ENCODE peak calls at places on chromosomes 1 and 21, in seven cellular contexts. K, B, T, I, W, C and L are unnamed samples.

GRCh38 chr1:44828003-44828651 is 14.9 kb downstream of the PTCH2 start:
- DNase-seq in I (no peak), W (no peak), B (no peak), K (no peak), T (no peak), C (no peak), L (no peak)

GRCh38 chr1:221740941-221741363 is 937 bp downstream of the DUSP10 start:
- DNase-seq in B (no peak), T (no peak), C (no peak), K (no peak), I (no peak), W (peak), L (no peak)

GRCh38 chr1:70486676-70487470 is 75.8 kb downstream of the CTH start:
- DNase-seq in W (no peak), C (no peak), T (no peak), K (no peak), I (no peak), B (no peak), L (no peak)

GRCh38 chr1:156490401-156491032 is 10.1 kb downstream of the MEF2D start:
- DNase-seq in T (peak), B (peak), W (peak), C (peak), K (no peak), I (no peak), L (peak)

GRCh38 chr1:10903826-10904225 is 107.4 kb upstream of the CASZ1 start:
- DNase-seq in B (no peak), I (no peak), T (no peak), W (no peak), K (no peak), C (no peak), L (no peak)

GRCh38 chr1:201896951-201897391 is 8.3 kb downstream of the SHISA4 start:
- DNase-seq in T (peak), I (no peak), W (no peak), B (no peak), K (no peak), C (no peak), L (no peak)

GRCh38 chr1:226487921-226488320 is 60.6 kb upstream of the STUM start:
- DNase-seq in C (no peak), K (no peak), W (no peak), I (no peak), T (no peak), B (no peak), L (no peak)

GRCh38 chr21:45200596-45201296 is 86.9 kb downstream of the POFUT2 start:
- DNase-seq in B (no peak), K (no peak), I (no peak), C (no peak), T (no peak), W (no peak), L (no peak)

GRCh38 chr1:4494558-4494957 is 159.9 kb upstream of the AJAP1 start:
- DNase-seq in B (no peak), T (no peak), C (no peak), I (no peak), K (no peak), W (peak), L (peak)

GRCh38 chr1:177307771-177308170 is 137.0 kb downstream of the BRINP2 start:
- DNase-seq in B (no peak), T (no peak), C (no peak), W (no peak), K (no peak), I (no peak), L (no peak)

GRCh38 chr1:200795151-200795550 is 56.5 kb downstream of the CAMSAP2 start:
- DNase-seq in B (no peak), K (no peak), W (no peak), I (no peak), T (no peak), C (no peak), L (no peak)

GRCh38 chr1:200793677-200794076 is 55.0 kb downstream of the CAMSAP2 start:
- DNase-seq in I (no peak), W (no peak), C (no peak), B (no peak), T (no peak), K (no peak), L (no peak)

DNA sequence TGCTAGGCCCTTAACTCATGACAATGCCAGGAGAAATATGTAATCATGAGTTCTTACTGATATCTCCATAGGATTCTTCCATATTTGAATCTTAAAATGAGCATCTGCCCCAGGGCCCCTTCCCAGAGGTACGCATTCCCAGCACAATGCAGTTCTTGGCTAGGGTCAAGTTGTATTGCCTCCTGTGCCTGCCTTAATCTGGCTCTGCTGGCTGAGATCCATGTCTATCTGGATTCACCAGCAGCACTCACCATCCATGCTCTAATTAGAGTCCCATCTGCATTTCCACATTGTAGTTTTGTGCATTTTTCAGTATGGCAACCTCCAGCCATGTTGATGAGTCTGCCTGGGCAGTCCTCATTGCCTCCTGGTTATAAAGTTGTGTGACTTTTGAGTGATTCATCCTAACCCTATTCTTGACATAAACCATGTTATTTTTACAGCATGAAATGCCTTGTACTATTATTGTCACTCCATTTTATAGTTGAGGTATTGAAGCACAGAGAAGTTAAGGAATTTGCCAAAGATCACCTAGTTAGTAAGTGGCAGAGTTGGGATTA is 55.9 kb downstream of the CAMSAP2 start:
- DNase-seq in W (no peak), C (no peak), K (no peak), B (no peak), T (no peak), I (no peak), L (no peak)
- TF ChIP-seq REST in W (no peak), C (no peak), K (no peak), B (no peak), T (no peak), I (no peak), L (no peak)

DNA sequence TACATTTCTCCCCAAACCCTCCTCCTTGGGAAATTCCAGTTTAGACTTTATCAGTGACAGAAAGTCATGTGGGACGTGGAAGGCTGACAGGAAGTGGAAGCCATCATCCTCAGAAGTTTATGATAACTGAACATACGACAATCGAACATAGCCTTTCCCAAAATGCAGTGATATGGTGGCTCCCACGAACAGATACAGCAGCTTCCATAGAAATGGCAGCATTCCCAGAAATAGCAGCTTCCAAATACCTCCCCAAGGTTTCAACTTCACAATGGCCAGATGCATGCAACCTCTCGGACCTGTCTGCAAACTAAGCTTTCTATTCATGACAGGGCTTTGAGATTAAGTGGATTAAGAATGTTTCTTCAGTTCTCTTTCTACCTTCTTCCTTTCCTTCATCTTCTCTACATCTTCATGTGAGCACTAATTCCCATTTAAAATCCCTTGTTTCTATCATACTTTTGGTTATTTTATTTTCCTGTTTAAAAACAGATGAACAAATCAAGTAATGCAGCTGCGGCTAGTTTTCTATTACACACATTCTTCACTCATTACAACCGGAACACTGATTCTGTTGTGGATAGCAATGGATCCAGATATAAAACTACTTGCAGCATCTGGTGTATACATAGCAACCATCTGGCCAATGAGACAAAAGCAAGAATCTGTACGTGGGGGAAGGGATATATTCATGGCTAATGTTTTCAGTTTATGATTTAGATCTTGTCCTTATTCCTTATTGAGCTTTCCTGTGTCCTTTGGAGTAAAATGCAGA is 304.8 kb downstream of the BRINP3 start:
- DNase-seq in B (no peak), I (no peak), K (no peak), T (no peak), W (peak), C (no peak), L (no peak)
- TF ChIP-seq REST in B (no peak), I (no peak), K (no peak), T (no peak), W (no peak), C (no peak), L (no peak)

DNA sequence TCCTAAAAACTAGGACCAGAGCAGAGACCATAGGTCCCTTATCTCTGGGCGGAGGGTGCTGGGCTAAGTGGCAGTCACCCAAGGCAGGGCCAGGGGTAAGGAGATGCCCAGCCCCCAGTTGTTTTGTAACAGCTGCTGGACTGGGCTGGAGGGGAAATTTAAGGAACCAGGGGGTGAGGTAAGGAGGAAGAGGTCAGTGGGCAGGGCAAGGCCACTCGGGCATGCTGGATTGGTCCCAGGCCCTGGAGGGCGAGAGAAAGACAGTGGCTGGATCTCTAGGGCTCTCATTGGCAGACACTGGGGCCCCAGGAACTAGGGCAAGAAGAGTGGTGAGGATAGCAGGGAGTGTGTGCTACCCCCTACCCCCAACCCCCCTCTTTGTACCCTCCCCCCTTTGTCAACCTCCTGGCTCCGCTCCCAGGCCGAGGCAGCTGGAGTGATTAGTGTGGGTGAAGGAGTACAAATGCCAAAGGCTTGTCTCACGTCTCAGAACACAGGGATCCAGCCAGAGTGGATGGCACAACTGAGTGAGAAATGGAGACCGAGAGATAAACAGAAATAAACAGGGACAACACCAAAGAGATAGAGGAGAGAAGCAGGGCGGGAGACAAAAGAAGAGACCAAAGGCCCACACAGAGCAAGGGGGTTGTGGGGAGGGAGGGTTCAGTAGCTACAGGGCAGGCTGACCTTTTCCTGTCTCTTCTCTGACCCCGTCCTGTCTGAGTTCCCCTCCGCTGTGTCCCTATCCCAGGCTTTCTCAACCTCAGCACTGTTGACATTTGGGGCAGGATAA is 20.5 kb upstream of the THRAP3 start:
- DNase-seq in I (no peak), W (peak), B (no peak), K (no peak), C (no peak), T (peak), L (peak)
- TF ChIP-seq REST in I (no peak), W (no peak), B (no peak), K (no peak), C (no peak), T (no peak), L (no peak)

DNA sequence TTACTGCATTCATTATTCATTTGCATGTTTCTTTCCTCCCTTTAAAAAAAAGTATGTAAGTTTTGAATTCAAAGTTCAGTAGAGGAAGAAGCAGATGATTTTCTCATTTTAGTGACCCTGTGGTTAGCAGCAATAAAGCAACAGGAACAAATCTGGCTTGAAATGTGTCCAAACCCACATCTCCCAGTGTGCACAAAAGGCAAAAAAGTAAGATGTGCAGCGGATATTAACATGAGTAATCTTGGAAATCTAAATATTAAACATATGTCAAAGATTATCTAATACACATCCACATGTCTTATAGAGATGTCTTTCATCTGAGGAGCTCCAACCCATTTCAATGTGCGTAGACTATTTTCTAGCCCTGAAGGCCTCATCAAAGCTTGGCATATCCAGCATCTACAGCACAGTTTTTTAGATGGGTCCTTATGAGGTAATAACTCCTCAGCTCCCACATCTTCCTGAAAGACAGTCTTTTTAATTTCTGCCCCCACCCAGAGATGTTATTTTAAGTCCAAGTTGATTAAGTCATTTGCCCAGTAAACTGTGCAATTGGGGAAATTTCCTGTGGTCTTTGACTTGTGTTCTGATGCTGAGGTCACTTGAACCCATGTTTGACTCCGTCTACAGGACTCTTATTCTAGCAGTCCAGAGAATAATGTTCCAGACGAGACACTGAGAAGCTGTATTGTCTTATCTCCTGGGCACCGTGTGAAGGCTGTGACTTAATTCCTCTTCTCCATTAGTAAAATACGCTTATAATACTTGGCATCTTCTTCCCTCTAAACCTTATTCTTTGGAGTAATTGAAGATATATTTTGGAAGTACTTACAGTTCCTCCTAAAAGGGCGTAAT is 73.7 kb downstream of the LMO4 start:
- DNase-seq in I (no peak), B (no peak), K (no peak), T (no peak), C (no peak), W (no peak), L (no peak)
- TF ChIP-seq REST in I (no peak), B (no peak), K (no peak), T (no peak), C (no peak), W (no peak), L (no peak)

GRCh38 chr1:160657477-160657820 is 10.6 kb upstream of the SLAMF1 start:
- DNase-seq in W (no peak), T (no peak), K (no peak), C (peak), B (no peak), I (no peak), L (no peak)
- TF ChIP-seq REST in W (no peak), T (no peak), K (no peak), C (no peak), B (no peak), I (no peak), L (no peak)

DNA sequence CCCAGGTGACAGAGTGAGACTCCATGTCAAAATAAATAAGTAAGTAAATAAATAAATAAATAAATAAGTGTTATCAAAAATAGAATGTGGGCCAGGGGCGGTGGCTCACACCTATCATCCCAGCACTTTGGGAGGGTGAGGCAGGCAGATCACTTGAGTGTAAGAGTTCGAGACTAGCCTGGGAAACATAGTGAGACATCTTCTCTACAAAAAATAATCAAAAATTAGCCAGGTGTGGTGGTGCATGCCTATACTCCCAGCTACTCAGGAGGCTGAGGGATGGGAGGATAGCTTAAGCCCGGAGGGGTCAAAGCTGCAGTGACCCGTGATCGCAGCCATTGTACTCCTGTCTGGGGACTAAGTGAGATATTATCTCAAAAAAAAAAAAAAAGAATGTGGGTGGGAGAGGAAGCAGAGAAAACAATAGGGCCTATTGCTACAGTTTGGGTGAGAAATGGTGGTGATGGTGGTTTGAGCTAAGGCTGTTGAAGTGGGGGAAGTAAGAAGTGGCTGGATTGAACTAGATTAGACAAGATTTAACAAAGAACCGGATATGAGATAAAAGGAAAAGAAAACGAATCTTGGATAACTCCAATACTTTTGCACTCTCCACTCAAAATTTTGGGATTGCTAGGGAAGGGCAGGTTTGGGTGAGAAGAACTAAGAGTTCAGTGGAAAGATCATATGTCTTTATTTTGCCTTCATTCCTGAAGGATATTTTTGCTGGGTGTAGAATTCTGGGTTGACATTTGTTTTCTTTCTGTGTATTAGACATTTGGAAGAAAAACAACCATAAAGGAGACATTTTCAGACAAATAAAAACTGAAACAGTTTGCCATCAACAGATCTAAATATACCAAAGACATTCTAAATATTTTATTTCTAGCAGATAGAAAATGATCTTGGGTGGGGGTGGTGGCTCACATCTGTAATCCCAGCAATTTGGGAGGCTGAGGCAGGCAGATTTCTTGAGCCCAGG is 57.1 kb upstream of the SPOCD1 start:
- DNase-seq in I (no peak), T (no peak), C (no peak), K (no peak), W (no peak), B (no peak), L (no peak)
- TF ChIP-seq REST in I (no peak), T (no peak), C (no peak), K (no peak), W (no peak), B (no peak), L (no peak)